ENCODE peak calls at places on chromosomes 5 and 9, in ten cellular contexts. N, P, K, T, G, Z, F, Q, B and L are unnamed samples.

GRCh38 chr5:98773214-98773463 is 324 bp upstream of the RGMB start:
- DNase-seq in N (no peak), Z (no peak), B (no peak), P (no peak), F (no peak), G (no peak), T (no peak), K (no peak), Q (no peak), L (no peak)

GRCh38 chr9:73132034-73132776 is 19.5 kb upstream of the ANXA1 start:
- DNase-seq in G (peak; percentile 86), F (peak; percentile 65), B (no peak), K (peak; percentile 91), N (peak; percentile 90), T (peak; percentile 69), P (peak; percentile 25), Z (peak; percentile 86), Q (peak; percentile 67), L (peak; percentile 96)

GRCh38 chr5:134590992-134591659 is 41.5 kb downstream of the SAR1B start:
- DNase-seq in T (no peak), Q (no peak), N (no peak), B (peak; percentile 75), F (no peak), K (peak; percentile 89), P (no peak), G (no peak), Z (no peak), L (peak; percentile 74)

GRCh38 chr5:60779431-60779830 is 64.6 kb downstream of the ELOVL7 start:
- DNase-seq in Z (peak; percentile 14), Q (no peak), N (no peak), P (no peak), F (no peak), G (no peak), B (no peak), T (no peak), K (no peak), L (peak; percentile 69)

GRCh38 chr9:108360304-108360703 is 495.5 kb downstream of the ACTL7B start:
- DNase-seq in G (no peak), Q (no peak), N (no peak), F (no peak), Z (no peak), K (no peak), P (no peak), B (no peak), T (no peak), L (no peak)

GRCh38 chr5:170184737-170185136 is 48.0 kb upstream of the C5orf58 start:
- DNase-seq in T (no peak), B (no peak), Q (no peak), Z (no peak), N (no peak), K (no peak), G (no peak), F (no peak), P (no peak), L (no peak)

GRCh38 chr9:20472646-20473045 is 149.7 kb downstream of the MLLT3 start:
- DNase-seq in Z (no peak), Q (no peak), T (no peak), P (no peak), F (no peak), G (peak; percentile 29), K (no peak), B (no peak), N (no peak), L (no peak)

GRCh38 chr5:179698935-179699639 is at the start of gene CANX:
- DNase-seq in B (no peak), K (peak; percentile 37), N (no peak), F (no peak), Q (no peak), P (no peak), T (no peak), G (no peak), Z (no peak), L (peak; percentile 27)

GRCh38 chr5:125655156-125655555 is 768.1 kb upstream of the GRAMD2B start:
- DNase-seq in Z (no peak), K (no peak), G (no peak), B (no peak), P (no peak), F (no peak), T (no peak), N (no peak), Q (no peak), L (no peak)

GRCh38 chr9:35277649-35278359 is 116.0 kb downstream of the UNC13B start:
- DNase-seq in N (no peak), G (peak; percentile 91), Z (no peak), K (peak; percentile 22), B (no peak), F (no peak), P (no peak), T (no peak), Q (no peak), L (peak; percentile 59)

GRCh38 chr5:149860801-149861322 is 83.7 kb downstream of the PDE6A start:
- DNase-seq in N (no peak), T (no peak), Q (no peak), Z (peak; percentile 36), B (no peak), K (peak; percentile 89), G (no peak), F (no peak), P (no peak), L (peak; percentile 58)